ENCODE peak calls at places on chromosome 22, in seven cellular contexts. R is Peyer's patch, G is HCT116, C is suprapubic skin, I is IMR-90, O is PC-3, D is vagina. U is an unnamed sample.

GRCh38 chr22:19879651-19879995 is 24.9 kb upstream of the GNB1L start:
- DNase-seq in D (no peak), G (no peak), O (no peak), R (peak; percentile 37), I (no peak), C (peak; percentile 53), U (no peak)

GRCh38 chr22:28802595-28803087 is 2.3 kb upstream of the XBP1 start:
- DNase-seq in C (no peak), D (no peak), I (no peak), G (no peak), R (no peak), O (no peak), U (no peak)

GRCh38 chr22:49202226-49202625 is 625.4 kb downstream of the BRD1 start:
- DNase-seq in C (peak; percentile 30), R (peak; percentile 21), O (no peak), I (no peak), G (no peak), D (peak; percentile 75), U (no peak)

GRCh38 chr22:35305525-35306070 is 5.9 kb downstream of the TOM1 start:
- DNase-seq in R (no peak), O (no peak), C (no peak), I (no peak), G (no peak), D (no peak), U (no peak)

GRCh38 chr22:20967697-20968201 is 694 bp downstream of the AIFM3 start:
- DNase-seq in I (no peak), C (no peak), D (no peak), R (no peak), O (no peak), G (no peak), U (no peak)

GRCh38 chr22:35409783-35410662 is 10.1 kb downstream of the MCM5 start:
- DNase-seq in O (no peak), R (peak; percentile 88), C (no peak), I (no peak), G (no peak), D (no peak), U (no peak)

GRCh38 chr22:39087098-39087497 is 9.9 kb upstream of the APOBEC3H start:
- DNase-seq in G (no peak), C (no peak), I (no peak), O (no peak), R (no peak), D (no peak), U (no peak)

GRCh38 chr22:49770454-49771265 is 57.0 kb downstream of the BRD1 start:
- DNase-seq in O (no peak), D (no peak), G (no peak), R (no peak), I (no peak), C (no peak), U (no peak)

GRCh38 chr22:45317551-45318167 is 7.9 kb downstream of the FAM118A start:
- DNase-seq in C (peak; percentile 79), O (peak; percentile 9), G (no peak), I (peak; percentile 37), R (peak; percentile 59), D (no peak), U (no peak)

GRCh38 chr22:39979048-39979447 is 15.7 kb upstream of the FAM83F start:
- DNase-seq in R (no peak), I (no peak), C (no peak), G (no peak), D (no peak), O (no peak), U (no peak)

GRCh38 chr22:32265882-32266767 is 11.0 kb upstream of the SLC5A4 start:
- DNase-seq in G (peak; percentile 44), I (peak; percentile 67), D (no peak), C (peak; percentile 76), O (peak; percentile 67), R (peak; percentile 88), U (peak; percentile 58)

GRCh38 chr22:19941365-19942070 is at the start of the genes COMT and TXNRD2:
- DNase-seq in D (no peak), I (peak; percentile 57), R (peak; percentile 85), C (peak; percentile 80), O (peak; percentile 57), G (no peak), U (peak; percentile 79)

GRCh38 chr22:20857838-20858614 is 585 bp downstream of the PI4KA start:
- DNase-seq in D (peak; percentile 94), O (peak; percentile 67), G (peak; percentile 64), C (peak; percentile 94), I (peak; percentile 85), R (peak; percentile 90), U (peak; percentile 94)

GRCh38 chr22:19038164-19038546 is 84.1 kb downstream of the DGCR2 start:
- DNase-seq in R (peak; percentile 39), I (no peak), G (no peak), C (peak; percentile 54), D (no peak), O (no peak), U (no peak)

GRCh38 chr22:22941831-22942510 is 54.4 kb downstream of the IGLL5 start:
- DNase-seq in G (no peak), O (no peak), R (peak; percentile 41), I (no peak), D (no peak), C (peak; percentile 51), U (no peak)
- H3K27me3 ChIP-seq in G (no peaks in the 10 kb centered on the region), O (no peaks in the 10 kb centered on the region), R (no peaks in the 10 kb centered on the region), I (peaks cover 5% of the 10 kb centered on the region), D (no peaks in the 10 kb centered on the region), C (peaks cover 6% of the 10 kb centered on the region), U (no peaks in the 10 kb centered on the region)

GRCh38 chr22:44085743-44086741 is 61.9 kb downstream of the PARVB start:
- DNase-seq in D (peak; percentile 92), I (peak; percentile 53), G (peak; percentile 52), O (peak; percentile 90), C (no peak), R (peak; percentile 63), U (no peak)
- TF ChIP-seq CTCF in D (no peak), I (peak; percentile 48), G (peak; percentile 62), O (peak; percentile 72), C (no peak), R (peak; percentile 17), U (peak; percentile 36)

DNA sequence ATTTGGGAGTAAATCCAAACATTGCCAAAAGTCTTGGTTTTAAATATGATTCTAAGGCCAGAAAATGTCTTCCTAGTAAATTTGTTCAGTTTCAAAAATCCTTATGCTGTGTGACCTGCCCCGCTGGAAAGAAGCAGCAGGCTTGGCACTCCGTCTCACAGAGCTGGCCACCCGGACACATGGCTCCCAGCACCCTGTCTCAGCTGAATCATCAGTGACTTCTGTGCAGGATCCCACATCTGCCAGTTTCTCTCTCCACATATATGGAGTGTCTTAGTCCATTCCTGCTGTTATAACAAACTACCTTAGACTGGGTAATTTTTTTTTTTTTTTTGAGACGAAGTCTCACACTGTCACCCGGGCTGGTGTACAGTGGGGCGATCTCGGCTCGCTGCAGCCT is 356.7 kb downstream of the TBC1D22A start:
- DNase-seq in I (no peak), G (no peak), C (no peak), R (no peak), D (no peak), O (no peak), U (no peak)
- H3K27me3 ChIP-seq in I (no peaks in the 10 kb centered on the region), G (no peaks in the 10 kb centered on the region), C (no peaks in the 10 kb centered on the region), R (no peaks in the 10 kb centered on the region), D (no peaks in the 10 kb centered on the region), O (no peaks in the 10 kb centered on the region), U (no peaks in the 10 kb centered on the region)

GRCh38 chr22:43996981-43997265 is 27.2 kb upstream of the PARVB start:
- DNase-seq in I (no peak), G (no peak), O (no peak), C (no peak), D (no peak), R (no peak), U (no peak)
- TF ChIP-seq CTCF in I (no peak), G (no peak), O (no peak), C (no peak), D (no peak), R (no peak), U (no peak)

GRCh38 chr22:27485842-27486241 is 315.7 kb downstream of the MN1 start:
- DNase-seq in D (no peak), O (no peak), C (no peak), G (no peak), R (no peak), I (no peak), U (no peak)
- H3K27me3 ChIP-seq in D (no peaks in the 10 kb centered on the region), O (no peaks in the 10 kb centered on the region), C (no peaks in the 10 kb centered on the region), G (no peaks in the 10 kb centered on the region), R (no peaks in the 10 kb centered on the region), I (peaks cover 17% of the 10 kb centered on the region), U (no peaks in the 10 kb centered on the region)

GRCh38 chr22:43885319-43885671 is 6.5 kb downstream of the PNPLA5 start:
- DNase-seq in I (no peak), R (no peak), G (no peak), D (no peak), O (no peak), C (no peak), U (no peak)
- TF ChIP-seq CTCF in I (no peak), R (no peak), G (no peak), D (no peak), O (no peak), C (no peak), U (no peak)

GRCh38 chr22:36701941-36702640 is 1.5 kb downstream of the CACNG2 start:
- DNase-seq in O (no peak), G (no peak), I (no peak), D (no peak), C (no peak), R (no peak), U (no peak)
- H3K27me3 ChIP-seq in O (peaks cover 47% of the 10 kb centered on the region), G (peaks cover 77% of the 10 kb centered on the region), I (peaks cover 29% of the 10 kb centered on the region), D (no peaks in the 10 kb centered on the region), C (peaks cover 85% of the 10 kb centered on the region), R (no peaks in the 10 kb centered on the region), U (peaks cover 3% of the 10 kb centered on the region)

DNA sequence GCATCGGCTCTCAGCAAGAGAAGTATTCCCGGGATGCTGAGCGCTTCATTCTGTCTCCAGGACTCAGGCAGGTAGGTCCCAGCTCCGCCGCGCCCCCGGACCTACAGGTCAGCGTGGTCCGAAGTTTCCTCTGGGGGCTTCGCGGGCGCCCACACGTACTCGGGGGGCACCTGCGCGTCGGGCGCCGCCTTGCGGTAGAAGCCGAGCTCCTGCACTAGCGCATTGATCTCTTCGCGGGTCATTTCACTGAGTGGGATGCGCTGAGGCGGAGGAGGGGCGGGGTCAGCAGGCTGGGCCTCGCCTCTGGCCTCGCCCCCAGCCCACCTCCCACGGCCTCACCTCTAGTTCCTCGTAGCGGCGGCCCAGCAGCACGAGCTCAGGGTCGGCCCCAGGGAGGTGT is 2.5 kb downstream of the SELENOM start:
- DNase-seq in R (no peak), O (no peak), G (no peak), D (no peak), C (no peak), I (no peak), U (no peak)
- TF ChIP-seq CTCF in R (no peak), O (no peak), G (no peak), D (no peak), C (no peak), I (peak; percentile 17), U (no peak)